ENCODE peak calls at places on chromosomes 7 and 10, in four cellular contexts. One of them, this sample, is unnamed.

GRCh38 chr7:127912901-127913300 is 118.3 kb downstream of the LRRC4 start:
- DNase-seq in K562: no peak
- DNase-seq in GM12878: no peak
- DNase-seq in HepG2: peak; percentile 60
- DNase-seq in this sample: no peak

GRCh38 chr7:44279286-44279685 is 46.1 kb downstream of the CAMK2B start:
- DNase-seq in K562: no peak
- DNase-seq in HepG2: no peak
- DNase-seq in GM12878: no peak
- DNase-seq in this sample: no peak

GRCh38 chr7:120841608-120842007 is 16.3 kb downstream of the TSPAN12 start:
- DNase-seq in GM12878: no peak
- DNase-seq in K562: no peak
- DNase-seq in HepG2: no peak
- DNase-seq in this sample: no peak

GRCh38 chr10:70106958-70107791 is 25.4 kb downstream of the AIFM2 start:
- DNase-seq in GM12878: peak; percentile 80
- DNase-seq in HepG2: peak; percentile 8
- DNase-seq in K562: peak; percentile 73
- DNase-seq in this sample: peak; percentile 55

GRCh38 chr7:156000601-156001396 is 188.5 kb upstream of the SHH start:
- DNase-seq in K562: no peak
- DNase-seq in HepG2: no peak
- DNase-seq in GM12878: no peak
- DNase-seq in this sample: no peak

GRCh38 chr7:559396-559705 is 39.7 kb upstream of the PDGFA start:
- DNase-seq in HepG2: no peak
- DNase-seq in K562: no peak
- DNase-seq in GM12878: no peak
- DNase-seq in this sample: no peak

GRCh38 chr10:72308320-72308987 is 34.7 kb downstream of the DDIT4 start:
- DNase-seq in GM12878: no peak
- DNase-seq in HepG2: peak; percentile 64
- DNase-seq in K562: peak; percentile 72
- DNase-seq in this sample: no peak

GRCh38 chr10:130045801-130046321 is 64.8 kb downstream of the C10orf143 start:
- DNase-seq in HepG2: no peak
- DNase-seq in GM12878: no peak
- DNase-seq in K562: no peak
- DNase-seq in this sample: no peak

GRCh38 chr7:84191261-84191660 is 3.3 kb downstream of the SEMA3A start:
- DNase-seq in K562: no peak
- DNase-seq in HepG2: no peak
- DNase-seq in GM12878: no peak
- DNase-seq in this sample: no peak

DNA sequence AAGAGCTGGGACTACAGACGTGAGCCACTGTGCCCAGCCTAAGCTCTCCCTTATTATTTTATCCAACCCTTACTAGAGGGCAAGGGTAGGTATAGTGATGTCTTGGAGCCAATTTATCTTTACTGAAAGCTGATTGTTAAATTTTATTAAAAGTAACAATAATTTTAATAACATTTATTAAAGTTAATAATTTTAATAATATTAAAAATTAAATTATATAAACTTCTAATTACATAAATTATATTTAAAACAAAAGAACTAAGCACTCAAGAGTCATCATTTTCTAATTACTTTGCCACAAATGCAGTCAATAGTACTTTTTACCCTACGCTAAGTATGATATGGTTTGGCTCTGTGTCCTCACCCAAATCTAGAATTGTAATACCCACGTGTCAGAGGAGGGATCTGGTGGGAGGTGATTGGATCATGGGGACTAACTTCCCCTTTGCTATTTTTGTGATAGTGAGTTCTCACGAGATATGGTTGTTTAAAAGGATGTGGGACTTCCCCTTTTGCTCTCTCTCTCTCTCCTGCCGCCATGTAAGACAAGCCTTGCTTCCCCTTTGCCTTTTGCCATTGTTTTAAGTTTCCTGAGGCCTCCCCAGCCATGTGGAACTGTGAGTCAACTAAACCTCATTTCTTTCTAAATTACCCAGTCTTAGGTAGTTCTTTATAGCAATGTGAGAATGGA is 58.4 kb upstream of the ETV1 start:
- DNase-seq in HepG2: no peak
- DNase-seq in K562: no peak
- DNase-seq in GM12878: no peak
- DNase-seq in this sample: no peak
- TF ChIP-seq FOXM1 in HepG2: no peak
- TF ChIP-seq FOXM1 in K562: no peak
- TF ChIP-seq FOXM1 in GM12878: no peak
- TF ChIP-seq FOXM1 in this sample: no peak

GRCh38 chr10:17062493-17063487 is 66.8 kb downstream of the CUBN start:
- DNase-seq in GM12878: no peak
- DNase-seq in HepG2: peak; percentile 76
- DNase-seq in K562: no peak
- DNase-seq in this sample: no peak
- TF ChIP-seq TARDBP in GM12878: no peak
- TF ChIP-seq TARDBP in HepG2: no peak
- TF ChIP-seq TARDBP in K562: no peak
- TF ChIP-seq TARDBP in this sample: no peak

GRCh38 chr7:55336540-55336939 is 28.6 kb upstream of the LANCL2 start:
- DNase-seq in HepG2: no peak
- DNase-seq in GM12878: no peak
- DNase-seq in K562: no peak
- DNase-seq in this sample: no peak
- TF ChIP-seq FOXK2 in HepG2: no peak
- TF ChIP-seq FOXK2 in GM12878: no peak
- TF ChIP-seq FOXK2 in K562: no peak
- TF ChIP-seq FOXK2 in this sample: no peak

GRCh38 chr10:124995605-124996004 is 53.7 kb downstream of the ZRANB1 start:
- DNase-seq in HepG2: no peak
- DNase-seq in GM12878: no peak
- DNase-seq in K562: no peak
- DNase-seq in this sample: no peak
- TF ChIP-seq FOXM1 in HepG2: no peak
- TF ChIP-seq FOXM1 in GM12878: no peak
- TF ChIP-seq FOXM1 in K562: no peak
- TF ChIP-seq FOXM1 in this sample: no peak

GRCh38 chr7:130127404-130128395 is 57.4 kb downstream of the KLHDC10 start:
- DNase-seq in K562: no peak
- DNase-seq in HepG2: no peak
- DNase-seq in GM12878: no peak
- DNase-seq in this sample: no peak
- TF ChIP-seq TARDBP in K562: no peak
- TF ChIP-seq TARDBP in HepG2: no peak
- TF ChIP-seq TARDBP in GM12878: no peak
- TF ChIP-seq TARDBP in this sample: no peak

GRCh38 chr7:20506175-20506574 is 109.3 kb upstream of the ABCB5 start:
- DNase-seq in HepG2: no peak
- DNase-seq in K562: no peak
- DNase-seq in GM12878: no peak
- DNase-seq in this sample: no peak

GRCh38 chr7:20507157-20507556 is 108.3 kb upstream of the ABCB5 start:
- DNase-seq in GM12878: no peak
- DNase-seq in K562: no peak
- DNase-seq in HepG2: no peak
- DNase-seq in this sample: no peak

GRCh38 chr7:20509892-20510645 is 105.4 kb upstream of the ABCB5 start:
- DNase-seq in GM12878: no peak
- DNase-seq in HepG2: no peak
- DNase-seq in K562: no peak
- DNase-seq in this sample: no peak

GRCh38 chr7:20504060-20504459 is 111.4 kb upstream of the ABCB5 start:
- DNase-seq in HepG2: no peak
- DNase-seq in GM12878: no peak
- DNase-seq in K562: no peak
- DNase-seq in this sample: no peak

GRCh38 chr7:20508109-20508508 is 107.4 kb upstream of the ABCB5 start:
- DNase-seq in GM12878: no peak
- DNase-seq in HepG2: no peak
- DNase-seq in K562: no peak
- DNase-seq in this sample: peak; percentile 11
- TF ChIP-seq FOXK2 in GM12878: no peak
- TF ChIP-seq FOXK2 in HepG2: no peak
- TF ChIP-seq FOXK2 in K562: no peak
- TF ChIP-seq FOXK2 in this sample: no peak

GRCh38 chr7:130913721-130914588 is 179.9 kb upstream of the KLF14 start:
- DNase-seq in HepG2: no peak
- DNase-seq in GM12878: no peak
- DNase-seq in K562: no peak
- DNase-seq in this sample: no peak
- TF ChIP-seq FOXM1 in HepG2: no peak
- TF ChIP-seq FOXM1 in GM12878: no peak
- TF ChIP-seq FOXM1 in K562: no peak
- TF ChIP-seq FOXM1 in this sample: no peak

DNA sequence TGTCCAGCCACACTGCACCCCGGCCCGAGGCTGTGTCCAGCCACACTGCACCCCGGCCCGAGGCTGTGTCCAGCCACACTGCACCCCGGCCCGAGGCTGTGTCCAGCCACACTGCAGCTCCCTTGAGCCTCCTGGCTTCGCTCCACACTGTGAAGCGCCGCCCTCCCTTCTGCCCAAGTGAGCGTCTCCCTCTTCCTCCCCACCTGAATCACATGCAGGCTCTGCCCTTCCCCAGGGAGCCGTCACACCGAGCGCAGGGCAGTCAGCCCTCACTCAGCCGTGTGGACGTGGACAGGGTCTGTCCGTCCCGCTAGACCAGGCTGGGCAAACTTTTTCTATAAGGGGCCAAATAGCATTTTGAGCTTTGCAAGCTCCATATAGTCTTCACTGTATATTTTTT is 27.6 kb downstream of the CFAP46 start:
- DNase-seq in HepG2: no peak
- DNase-seq in K562: no peak
- DNase-seq in GM12878: no peak
- DNase-seq in this sample: no peak
- TF ChIP-seq TARDBP in HepG2: no peak
- TF ChIP-seq TARDBP in K562: no peak
- TF ChIP-seq TARDBP in GM12878: no peak
- TF ChIP-seq TARDBP in this sample: no peak

GRCh38 chr7:91416485-91416884 is 152.3 kb downstream of the FZD1 start:
- DNase-seq in GM12878: no peak
- DNase-seq in HepG2: no peak
- DNase-seq in K562: no peak
- DNase-seq in this sample: no peak
- TF ChIP-seq FOXK2 in GM12878: no peak
- TF ChIP-seq FOXK2 in HepG2: no peak
- TF ChIP-seq FOXK2 in K562: no peak
- TF ChIP-seq FOXK2 in this sample: no peak